ENCODE peak calls at places on chromosomes 2 and 18, in nine cellular contexts. One of them, this sample, is unnamed.

GRCh38 chr2:1310866-1311265 is 102.4 kb upstream of the TPO start:
- DNase-seq in thyroid gland: no peak
- DNase-seq in transverse colon: no peak
- DNase-seq in endothelial cell of umbilical vein: no peak
- DNase-seq in IMR-90: no peak
- DNase-seq in right lobe of liver: no peak
- DNase-seq in Peyer's patch: no peak
- DNase-seq in uterus: no peak
- DNase-seq in heart left ventricle: no peak
- DNase-seq in this sample: no peak

GRCh38 chr2:68203587-68203986 is 45.9 kb downstream of the PNO1 start:
- DNase-seq in thyroid gland: no peak
- DNase-seq in transverse colon: no peak
- DNase-seq in endothelial cell of umbilical vein: no peak
- DNase-seq in IMR-90: no peak
- DNase-seq in right lobe of liver: no peak
- DNase-seq in Peyer's patch: no peak
- DNase-seq in uterus: no peak
- DNase-seq in heart left ventricle: no peak
- DNase-seq in this sample: no peak

GRCh38 chr2:78115291-78115690 is 593.1 kb upstream of the LRRTM4 start:
- DNase-seq in thyroid gland: no peak
- DNase-seq in transverse colon: no peak
- DNase-seq in endothelial cell of umbilical vein: no peak
- DNase-seq in IMR-90: no peak
- DNase-seq in right lobe of liver: no peak
- DNase-seq in Peyer's patch: no peak
- DNase-seq in uterus: no peak
- DNase-seq in heart left ventricle: no peak
- DNase-seq in this sample: no peak

GRCh38 chr2:206693399-206694137 is 24.6 kb downstream of the DYTN start:
- DNase-seq in thyroid gland: peak; percentile 19
- DNase-seq in transverse colon: no peak
- DNase-seq in endothelial cell of umbilical vein: peak; percentile 71
- DNase-seq in IMR-90: peak; percentile 69
- DNase-seq in right lobe of liver: no peak
- DNase-seq in Peyer's patch: peak; percentile 49
- DNase-seq in uterus: no peak
- DNase-seq in heart left ventricle: no peak
- DNase-seq in this sample: peak; percentile 49

GRCh38 chr18:46353460-46353859 is 249.3 kb downstream of the HAUS1 start:
- DNase-seq in thyroid gland: no peak
- DNase-seq in transverse colon: no peak
- DNase-seq in endothelial cell of umbilical vein: no peak
- DNase-seq in IMR-90: no peak
- DNase-seq in right lobe of liver: no peak
- DNase-seq in Peyer's patch: no peak
- DNase-seq in uterus: no peak
- DNase-seq in heart left ventricle: no peak
- DNase-seq in this sample: no peak

GRCh38 chr18:13223341-13224148 is 5.0 kb downstream of the LDLRAD4 start:
- DNase-seq in thyroid gland: peak; percentile 23
- DNase-seq in transverse colon: peak; percentile 62
- DNase-seq in endothelial cell of umbilical vein: no peak
- DNase-seq in IMR-90: no peak
- DNase-seq in right lobe of liver: no peak
- DNase-seq in Peyer's patch: peak; percentile 56
- DNase-seq in uterus: no peak
- DNase-seq in heart left ventricle: peak; percentile 63
- DNase-seq in this sample: peak; percentile 42

GRCh38 chr2:11111811-11112425 is 43.3 kb upstream of the SLC66A3 start:
- DNase-seq in thyroid gland: no peak
- DNase-seq in transverse colon: no peak
- DNase-seq in endothelial cell of umbilical vein: no peak
- DNase-seq in IMR-90: no peak
- DNase-seq in right lobe of liver: no peak
- DNase-seq in Peyer's patch: peak; percentile 39
- DNase-seq in uterus: no peak
- DNase-seq in heart left ventricle: no peak
- DNase-seq in this sample: no peak

GRCh38 chr18:56146565-56146964 is 491.8 kb downstream of the TXNL1 start:
- DNase-seq in thyroid gland: no peak
- DNase-seq in transverse colon: no peak
- DNase-seq in endothelial cell of umbilical vein: no peak
- DNase-seq in IMR-90: peak; percentile 58
- DNase-seq in right lobe of liver: no peak
- DNase-seq in Peyer's patch: no peak
- DNase-seq in uterus: no peak
- DNase-seq in heart left ventricle: no peak
- DNase-seq in this sample: no peak

DNA sequence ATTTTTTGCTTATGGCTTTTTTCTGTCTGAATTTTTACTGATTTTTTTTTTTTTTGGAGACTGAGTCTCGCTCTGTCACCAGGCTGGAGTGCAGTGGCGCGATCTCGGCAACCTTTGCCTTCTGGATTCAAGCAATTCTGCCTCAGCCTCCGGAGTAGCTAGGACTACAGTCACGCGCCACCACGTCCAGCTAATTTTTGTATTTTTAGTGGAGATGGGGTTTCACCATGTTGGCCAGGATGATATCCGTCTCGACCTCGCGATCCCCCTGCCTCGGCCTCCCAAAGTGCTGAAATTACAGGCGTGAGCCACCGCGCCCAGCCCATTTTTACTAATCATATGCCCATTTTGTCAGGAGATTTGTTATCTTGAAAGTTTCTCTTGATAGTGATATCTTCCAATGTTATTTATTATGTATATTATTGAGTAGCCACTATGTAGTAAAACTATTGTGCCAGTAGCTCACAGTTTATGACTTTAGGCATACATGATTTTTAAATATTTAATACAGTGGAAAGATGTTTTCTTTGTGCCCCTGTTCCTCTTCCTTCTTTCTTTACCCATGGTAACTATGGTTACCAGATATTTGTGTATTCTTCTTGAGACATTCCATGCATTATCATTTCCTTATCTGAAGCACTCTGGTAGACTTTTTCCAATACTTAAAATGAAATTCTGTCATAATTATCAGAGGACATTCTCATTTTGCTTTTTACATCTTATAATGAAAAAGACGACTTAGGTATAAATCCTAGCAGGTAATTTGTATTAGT is 2.1 kb downstream of the HAT1 start:
- DNase-seq in thyroid gland: no peak
- DNase-seq in transverse colon: no peak
- DNase-seq in endothelial cell of umbilical vein: no peak
- DNase-seq in IMR-90: no peak
- DNase-seq in right lobe of liver: no peak
- DNase-seq in Peyer's patch: no peak
- DNase-seq in uterus: no peak
- DNase-seq in heart left ventricle: no peak
- DNase-seq in this sample: no peak
- H3K27ac ChIP-seq in thyroid gland: no peak overlapping the region
- H3K27ac ChIP-seq in transverse colon: no peak overlapping the region
- H3K27ac ChIP-seq in endothelial cell of umbilical vein: no peak overlapping the region
- H3K27ac ChIP-seq in IMR-90: no peak overlapping the region
- H3K27ac ChIP-seq in right lobe of liver: no peak overlapping the region
- H3K27ac ChIP-seq in Peyer's patch: no peak overlapping the region
- H3K27ac ChIP-seq in uterus: no peak overlapping the region
- H3K27ac ChIP-seq in heart left ventricle: peak overlapping the region; percentile 92
- H3K27ac ChIP-seq in this sample: no peak overlapping the region

GRCh38 chr2:230668939-230669303 is 43.7 kb upstream of the CAB39 start:
- DNase-seq in thyroid gland: no peak
- DNase-seq in transverse colon: no peak
- DNase-seq in endothelial cell of umbilical vein: no peak
- DNase-seq in IMR-90: no peak
- DNase-seq in right lobe of liver: no peak
- DNase-seq in Peyer's patch: no peak
- DNase-seq in uterus: no peak
- DNase-seq in heart left ventricle: no peak
- DNase-seq in this sample: no peak

GRCh38 chr2:230668184-230668938 is 44.3 kb upstream of the CAB39 start:
- DNase-seq in thyroid gland: no peak
- DNase-seq in transverse colon: peak; percentile 66
- DNase-seq in endothelial cell of umbilical vein: no peak
- DNase-seq in IMR-90: peak; percentile 74
- DNase-seq in right lobe of liver: no peak
- DNase-seq in Peyer's patch: no peak
- DNase-seq in uterus: no peak
- DNase-seq in heart left ventricle: peak; percentile 55
- DNase-seq in this sample: no peak

GRCh38 chr2:230666446-230666845 is 46.2 kb upstream of the CAB39 start:
- DNase-seq in thyroid gland: no peak
- DNase-seq in transverse colon: peak; percentile 52
- DNase-seq in endothelial cell of umbilical vein: no peak
- DNase-seq in IMR-90: no peak
- DNase-seq in right lobe of liver: no peak
- DNase-seq in Peyer's patch: no peak
- DNase-seq in uterus: no peak
- DNase-seq in heart left ventricle: no peak
- DNase-seq in this sample: no peak

GRCh38 chr2:230665263-230665691 is 47.4 kb upstream of the CAB39 start:
- DNase-seq in thyroid gland: no peak
- DNase-seq in transverse colon: no peak
- DNase-seq in endothelial cell of umbilical vein: no peak
- DNase-seq in IMR-90: no peak
- DNase-seq in right lobe of liver: no peak
- DNase-seq in Peyer's patch: no peak
- DNase-seq in uterus: no peak
- DNase-seq in heart left ventricle: no peak
- DNase-seq in this sample: no peak

GRCh38 chr2:230666885-230667712 is 45.5 kb upstream of the CAB39 start:
- DNase-seq in thyroid gland: no peak
- DNase-seq in transverse colon: peak; percentile 44
- DNase-seq in endothelial cell of umbilical vein: no peak
- DNase-seq in IMR-90: peak; percentile 69
- DNase-seq in right lobe of liver: no peak
- DNase-seq in Peyer's patch: no peak
- DNase-seq in uterus: no peak
- DNase-seq in heart left ventricle: no peak
- DNase-seq in this sample: no peak
- H3K4me1 ChIP-seq in thyroid gland: peaks cover 28% of the 10 kb centered on the region
- H3K4me1 ChIP-seq in transverse colon: peaks cover 6% of the 10 kb centered on the region
- H3K4me1 ChIP-seq in endothelial cell of umbilical vein: no peaks in the 10 kb centered on the region
- H3K4me1 ChIP-seq in IMR-90: peaks cover 29% of the 10 kb centered on the region
- H3K4me1 ChIP-seq in right lobe of liver: no peaks in the 10 kb centered on the region
- H3K4me1 ChIP-seq in Peyer's patch: peaks cover 20% of the 10 kb centered on the region
- H3K4me1 ChIP-seq in uterus: no peaks in the 10 kb centered on the region
- H3K4me1 ChIP-seq in heart left ventricle: no peaks in the 10 kb centered on the region
- H3K4me1 ChIP-seq in this sample: no peaks in the 10 kb centered on the region

GRCh38 chr2:43222472-43223146 is 3.8 kb downstream of the ZFP36L2 start:
- DNase-seq in thyroid gland: no peak
- DNase-seq in transverse colon: no peak
- DNase-seq in endothelial cell of umbilical vein: no peak
- DNase-seq in IMR-90: peak; percentile 41
- DNase-seq in right lobe of liver: no peak
- DNase-seq in Peyer's patch: peak; percentile 50
- DNase-seq in uterus: no peak
- DNase-seq in heart left ventricle: no peak
- DNase-seq in this sample: no peak

GRCh38 chr2:43223412-43224040 is 2.9 kb downstream of the ZFP36L2 start:
- DNase-seq in thyroid gland: no peak
- DNase-seq in transverse colon: no peak
- DNase-seq in endothelial cell of umbilical vein: peak; percentile 45
- DNase-seq in IMR-90: peak; percentile 57
- DNase-seq in right lobe of liver: no peak
- DNase-seq in Peyer's patch: no peak
- DNase-seq in uterus: no peak
- DNase-seq in heart left ventricle: no peak
- DNase-seq in this sample: no peak

GRCh38 chr2:43220229-43220981 is 6.0 kb downstream of the ZFP36L2 start:
- DNase-seq in thyroid gland: peak; percentile 61
- DNase-seq in transverse colon: no peak
- DNase-seq in endothelial cell of umbilical vein: peak; percentile 71
- DNase-seq in IMR-90: peak; percentile 42
- DNase-seq in right lobe of liver: no peak
- DNase-seq in Peyer's patch: no peak
- DNase-seq in uterus: no peak
- DNase-seq in heart left ventricle: no peak
- DNase-seq in this sample: no peak

GRCh38 chr2:43220982-43221659 is 5.3 kb downstream of the ZFP36L2 start:
- DNase-seq in thyroid gland: peak; percentile 91
- DNase-seq in transverse colon: peak; percentile 78
- DNase-seq in endothelial cell of umbilical vein: peak; percentile 80
- DNase-seq in IMR-90: peak; percentile 95
- DNase-seq in right lobe of liver: no peak
- DNase-seq in Peyer's patch: peak; percentile 83
- DNase-seq in uterus: peak; percentile 86
- DNase-seq in heart left ventricle: peak; percentile 64
- DNase-seq in this sample: peak; percentile 55

DNA sequence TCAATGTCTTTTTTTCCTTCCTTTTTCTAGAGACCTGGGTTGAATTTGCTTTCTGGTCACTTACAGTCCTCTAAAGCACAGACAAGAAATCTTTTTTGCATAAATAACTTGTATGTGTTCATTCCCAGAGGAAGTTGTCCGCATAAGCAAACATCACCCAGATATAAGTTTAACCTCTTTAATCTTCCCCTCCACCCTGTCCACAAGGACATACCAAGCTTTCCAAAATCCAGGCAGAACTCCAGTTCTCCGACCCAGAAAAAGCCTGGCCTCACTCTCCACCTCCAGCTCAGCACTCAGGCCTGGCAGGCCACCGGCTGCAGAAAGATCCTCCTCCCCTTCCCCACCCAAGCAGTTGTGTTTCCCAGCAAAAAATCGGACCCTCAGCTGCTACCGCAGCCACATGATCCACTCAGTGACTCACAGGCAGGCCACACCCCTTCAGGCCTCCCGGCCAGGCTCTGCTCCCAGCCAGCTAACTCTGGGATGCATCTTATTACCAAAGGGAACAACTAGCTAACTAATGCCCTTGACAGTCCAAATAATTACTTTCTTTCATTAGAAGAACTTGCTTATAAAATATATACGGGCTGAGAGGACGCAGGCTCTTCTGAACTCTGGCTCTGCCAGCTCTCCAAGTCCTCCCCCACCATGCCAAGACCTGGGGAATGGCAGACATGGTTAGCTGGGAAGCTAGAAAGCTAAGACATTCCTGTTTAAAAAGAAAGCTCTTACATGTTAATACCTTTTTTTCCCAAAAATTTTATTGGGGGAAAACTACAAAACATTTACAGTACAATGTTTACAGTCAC is 4.5 kb downstream of the ZFP36L2 start:
- DNase-seq in thyroid gland: peak; percentile 89
- DNase-seq in transverse colon: peak; percentile 90
- DNase-seq in endothelial cell of umbilical vein: peak; percentile 93
- DNase-seq in IMR-90: peak; percentile 97
- DNase-seq in right lobe of liver: peak; percentile 88
- DNase-seq in Peyer's patch: peak; percentile 92
- DNase-seq in uterus: peak; percentile 93
- DNase-seq in heart left ventricle: peak; percentile 90
- DNase-seq in this sample: peak; percentile 92
- TF ChIP-seq POLR2A in thyroid gland: peak; percentile 76
- TF ChIP-seq POLR2A in transverse colon: peak; percentile 85
- TF ChIP-seq POLR2A in endothelial cell of umbilical vein: peak; percentile 71
- TF ChIP-seq POLR2A in IMR-90: peak; percentile 1
- TF ChIP-seq POLR2A in right lobe of liver: peak; percentile 46
- TF ChIP-seq POLR2A in Peyer's patch: peak; percentile 49
- TF ChIP-seq POLR2A in uterus: peak; percentile 35
- TF ChIP-seq POLR2A in heart left ventricle: no peak
- TF ChIP-seq POLR2A in this sample: no peak

GRCh38 chr2:172531309-172531708 is 24.6 kb upstream of the PDK1 start:
- DNase-seq in thyroid gland: no peak
- DNase-seq in transverse colon: no peak
- DNase-seq in endothelial cell of umbilical vein: no peak
- DNase-seq in IMR-90: no peak
- DNase-seq in right lobe of liver: no peak
- DNase-seq in Peyer's patch: no peak
- DNase-seq in uterus: no peak
- DNase-seq in heart left ventricle: no peak
- DNase-seq in this sample: no peak

GRCh38 chr2:172540421-172540820 is 15.5 kb upstream of the PDK1 start:
- DNase-seq in thyroid gland: no peak
- DNase-seq in transverse colon: no peak
- DNase-seq in endothelial cell of umbilical vein: no peak
- DNase-seq in IMR-90: peak; percentile 53
- DNase-seq in right lobe of liver: no peak
- DNase-seq in Peyer's patch: no peak
- DNase-seq in uterus: no peak
- DNase-seq in heart left ventricle: no peak
- DNase-seq in this sample: no peak

GRCh38 chr2:172533687-172534086 is 22.2 kb upstream of the PDK1 start:
- DNase-seq in thyroid gland: no peak
- DNase-seq in transverse colon: no peak
- DNase-seq in endothelial cell of umbilical vein: no peak
- DNase-seq in IMR-90: no peak
- DNase-seq in right lobe of liver: no peak
- DNase-seq in Peyer's patch: no peak
- DNase-seq in uterus: no peak
- DNase-seq in heart left ventricle: no peak
- DNase-seq in this sample: no peak

GRCh38 chr2:172539767-172540166 is 16.1 kb upstream of the PDK1 start:
- DNase-seq in thyroid gland: no peak
- DNase-seq in transverse colon: no peak
- DNase-seq in endothelial cell of umbilical vein: no peak
- DNase-seq in IMR-90: no peak
- DNase-seq in right lobe of liver: no peak
- DNase-seq in Peyer's patch: no peak
- DNase-seq in uterus: no peak
- DNase-seq in heart left ventricle: no peak
- DNase-seq in this sample: no peak

GRCh38 chr2:172535119-172535518 is 20.8 kb upstream of the PDK1 start:
- DNase-seq in thyroid gland: no peak
- DNase-seq in transverse colon: no peak
- DNase-seq in endothelial cell of umbilical vein: no peak
- DNase-seq in IMR-90: no peak
- DNase-seq in right lobe of liver: no peak
- DNase-seq in Peyer's patch: no peak
- DNase-seq in uterus: no peak
- DNase-seq in heart left ventricle: no peak
- DNase-seq in this sample: no peak
- H3K27ac ChIP-seq in thyroid gland: no peak overlapping the region
- H3K27ac ChIP-seq in transverse colon: no peak overlapping the region
- H3K27ac ChIP-seq in endothelial cell of umbilical vein: no peak overlapping the region
- H3K27ac ChIP-seq in IMR-90: no peak overlapping the region
- H3K27ac ChIP-seq in right lobe of liver: no peak overlapping the region
- H3K27ac ChIP-seq in Peyer's patch: no peak overlapping the region
- H3K27ac ChIP-seq in uterus: no peak overlapping the region
- H3K27ac ChIP-seq in heart left ventricle: no peak overlapping the region
- H3K27ac ChIP-seq in this sample: no peak overlapping the region